ENCODE peak calls at places on chromosomes 5 and 9, in nine cellular contexts. One of them, this sample, is unnamed.

GRCh38 chr5:15538516-15538915 is 38.5 kb downstream of the FBXL7 start:
- DNase-seq in T-cell: no peak
- DNase-seq in ovary: no peak
- DNase-seq in stimulated activated CD4-positive, alpha-beta T cell treated with anti-CD3 and anti-CD28 coated beads, Interleukin-2, amount 100 ng/mL, for 48 hours: no peak
- DNase-seq in fibroblast of lung: no peak
- DNase-seq in kidney: no peak
- DNase-seq in spleen: no peak
- DNase-seq in midbrain: no peak
- DNase-seq in omental fat pad: no peak
- DNase-seq in this sample: no peak

GRCh38 chr5:150251504-150251903 is 38.1 kb downstream of the CAMK2A start:
- DNase-seq in fibroblast of lung: no peak
- DNase-seq in kidney: no peak
- DNase-seq in stimulated activated CD4-positive, alpha-beta T cell treated with anti-CD3 and anti-CD28 coated beads, Interleukin-2, amount 100 ng/mL, for 48 hours: no peak
- DNase-seq in omental fat pad: no peak
- DNase-seq in T-cell: no peak
- DNase-seq in midbrain: no peak
- DNase-seq in spleen: no peak
- DNase-seq in ovary: no peak
- DNase-seq in this sample: no peak

GRCh38 chr9:113875917-113876805 is at the start of gene ZNF618:
- DNase-seq in T-cell: no peak
- DNase-seq in omental fat pad: no peak
- DNase-seq in spleen: peak; percentile 83
- DNase-seq in midbrain: no peak
- DNase-seq in ovary: peak; percentile 64
- DNase-seq in fibroblast of lung: peak; percentile 29
- DNase-seq in kidney: peak; percentile 77
- DNase-seq in stimulated activated CD4-positive, alpha-beta T cell treated with anti-CD3 and anti-CD28 coated beads, Interleukin-2, amount 100 ng/mL, for 48 hours: no peak
- DNase-seq in this sample: peak; percentile 63

GRCh38 chr9:34123682-34124081 is 2.8 kb downstream of the DCAF12 start:
- DNase-seq in omental fat pad: no peak
- DNase-seq in midbrain: peak; percentile 29
- DNase-seq in fibroblast of lung: no peak
- DNase-seq in T-cell: no peak
- DNase-seq in kidney: no peak
- DNase-seq in stimulated activated CD4-positive, alpha-beta T cell treated with anti-CD3 and anti-CD28 coated beads, Interleukin-2, amount 100 ng/mL, for 48 hours: peak; percentile 19
- DNase-seq in ovary: no peak
- DNase-seq in spleen: peak; percentile 76
- DNase-seq in this sample: peak; percentile 7

GRCh38 chr5:60821488-60822284 is 22.4 kb downstream of the ELOVL7 start:
- DNase-seq in spleen: no peak
- DNase-seq in stimulated activated CD4-positive, alpha-beta T cell treated with anti-CD3 and anti-CD28 coated beads, Interleukin-2, amount 100 ng/mL, for 48 hours: no peak
- DNase-seq in omental fat pad: no peak
- DNase-seq in T-cell: no peak
- DNase-seq in midbrain: no peak
- DNase-seq in ovary: no peak
- DNase-seq in fibroblast of lung: no peak
- DNase-seq in kidney: no peak
- DNase-seq in this sample: no peak

GRCh38 chr9:68672625-68673024 is 32.4 kb upstream of the PIP5K1B start:
- DNase-seq in T-cell: no peak
- DNase-seq in ovary: no peak
- DNase-seq in midbrain: no peak
- DNase-seq in kidney: no peak
- DNase-seq in fibroblast of lung: no peak
- DNase-seq in spleen: no peak
- DNase-seq in omental fat pad: no peak
- DNase-seq in stimulated activated CD4-positive, alpha-beta T cell treated with anti-CD3 and anti-CD28 coated beads, Interleukin-2, amount 100 ng/mL, for 48 hours: no peak
- DNase-seq in this sample: no peak

GRCh38 chr9:130998596-130999264 is 10.2 kb upstream of the LAMC3 start:
- DNase-seq in midbrain: no peak
- DNase-seq in T-cell: no peak
- DNase-seq in ovary: no peak
- DNase-seq in stimulated activated CD4-positive, alpha-beta T cell treated with anti-CD3 and anti-CD28 coated beads, Interleukin-2, amount 100 ng/mL, for 48 hours: no peak
- DNase-seq in spleen: no peak
- DNase-seq in fibroblast of lung: no peak
- DNase-seq in kidney: no peak
- DNase-seq in omental fat pad: no peak
- DNase-seq in this sample: no peak

GRCh38 chr5:81755320-81755719 is 4.4 kb upstream of the SSBP2 start:
- DNase-seq in stimulated activated CD4-positive, alpha-beta T cell treated with anti-CD3 and anti-CD28 coated beads, Interleukin-2, amount 100 ng/mL, for 48 hours: no peak
- DNase-seq in kidney: no peak
- DNase-seq in ovary: no peak
- DNase-seq in spleen: no peak
- DNase-seq in omental fat pad: no peak
- DNase-seq in T-cell: no peak
- DNase-seq in fibroblast of lung: peak; percentile 79
- DNase-seq in midbrain: no peak
- DNase-seq in this sample: peak; percentile 94

GRCh38 chr9:91770229-91770628 is 179.8 kb downstream of the ROR2 start:
- DNase-seq in T-cell: no peak
- DNase-seq in ovary: no peak
- DNase-seq in kidney: no peak
- DNase-seq in omental fat pad: no peak
- DNase-seq in fibroblast of lung: no peak
- DNase-seq in midbrain: no peak
- DNase-seq in stimulated activated CD4-positive, alpha-beta T cell treated with anti-CD3 and anti-CD28 coated beads, Interleukin-2, amount 100 ng/mL, for 48 hours: no peak
- DNase-seq in spleen: no peak
- DNase-seq in this sample: no peak

GRCh38 chr5:1419476-1420210 is 25.6 kb downstream of the SLC6A3 start:
- DNase-seq in omental fat pad: no peak
- DNase-seq in fibroblast of lung: no peak
- DNase-seq in kidney: peak; percentile 48
- DNase-seq in spleen: peak; percentile 61
- DNase-seq in midbrain: no peak
- DNase-seq in stimulated activated CD4-positive, alpha-beta T cell treated with anti-CD3 and anti-CD28 coated beads, Interleukin-2, amount 100 ng/mL, for 48 hours: no peak
- DNase-seq in ovary: no peak
- DNase-seq in T-cell: no peak
- DNase-seq in this sample: no peak

GRCh38 chr5:126471875-126472537 is 48.8 kb downstream of the GRAMD2B start:
- DNase-seq in ovary: no peak
- DNase-seq in T-cell: no peak
- DNase-seq in fibroblast of lung: peak; percentile 77
- DNase-seq in omental fat pad: no peak
- DNase-seq in midbrain: no peak
- DNase-seq in kidney: no peak
- DNase-seq in spleen: no peak
- DNase-seq in stimulated activated CD4-positive, alpha-beta T cell treated with anti-CD3 and anti-CD28 coated beads, Interleukin-2, amount 100 ng/mL, for 48 hours: no peak
- DNase-seq in this sample: peak; percentile 63

GRCh38 chr5:83955916-83956315 is 235.3 kb upstream of the HAPLN1 start:
- DNase-seq in stimulated activated CD4-positive, alpha-beta T cell treated with anti-CD3 and anti-CD28 coated beads, Interleukin-2, amount 100 ng/mL, for 48 hours: no peak
- DNase-seq in midbrain: no peak
- DNase-seq in spleen: no peak
- DNase-seq in kidney: no peak
- DNase-seq in omental fat pad: no peak
- DNase-seq in fibroblast of lung: peak; percentile 50
- DNase-seq in ovary: no peak
- DNase-seq in T-cell: no peak
- DNase-seq in this sample: peak; percentile 70

GRCh38 chr9:98890256-98890655 is 53.5 kb upstream of the COL15A1 start:
- DNase-seq in T-cell: no peak
- DNase-seq in omental fat pad: no peak
- DNase-seq in stimulated activated CD4-positive, alpha-beta T cell treated with anti-CD3 and anti-CD28 coated beads, Interleukin-2, amount 100 ng/mL, for 48 hours: no peak
- DNase-seq in ovary: no peak
- DNase-seq in midbrain: no peak
- DNase-seq in fibroblast of lung: no peak
- DNase-seq in spleen: no peak
- DNase-seq in kidney: no peak
- DNase-seq in this sample: no peak

GRCh38 chr5:17367256-17367845 is 130.7 kb upstream of the TAF11L2 start:
- DNase-seq in stimulated activated CD4-positive, alpha-beta T cell treated with anti-CD3 and anti-CD28 coated beads, Interleukin-2, amount 100 ng/mL, for 48 hours: no peak
- DNase-seq in omental fat pad: no peak
- DNase-seq in kidney: no peak
- DNase-seq in spleen: no peak
- DNase-seq in ovary: no peak
- DNase-seq in fibroblast of lung: no peak
- DNase-seq in T-cell: no peak
- DNase-seq in midbrain: no peak
- DNase-seq in this sample: peak; percentile 54

GRCh38 chr5:124515494-124516222 is 230.8 kb downstream of the ZNF608 start:
- DNase-seq in ovary: no peak
- DNase-seq in midbrain: no peak
- DNase-seq in T-cell: no peak
- DNase-seq in omental fat pad: no peak
- DNase-seq in stimulated activated CD4-positive, alpha-beta T cell treated with anti-CD3 and anti-CD28 coated beads, Interleukin-2, amount 100 ng/mL, for 48 hours: no peak
- DNase-seq in spleen: no peak
- DNase-seq in fibroblast of lung: peak; percentile 44
- DNase-seq in kidney: no peak
- DNase-seq in this sample: no peak

GRCh38 chr5:124748687-124749594 is 2.5 kb upstream of the ZNF608 start:
- DNase-seq in kidney: peak; percentile 75
- DNase-seq in fibroblast of lung: peak; percentile 93
- DNase-seq in omental fat pad: no peak
- DNase-seq in ovary: peak; percentile 64
- DNase-seq in spleen: peak; percentile 80
- DNase-seq in midbrain: peak; percentile 95
- DNase-seq in stimulated activated CD4-positive, alpha-beta T cell treated with anti-CD3 and anti-CD28 coated beads, Interleukin-2, amount 100 ng/mL, for 48 hours: no peak
- DNase-seq in T-cell: no peak
- DNase-seq in this sample: peak; percentile 95

GRCh38 chr9:37464426-37465248 is 613 bp downstream of the ZBTB5 start:
- DNase-seq in omental fat pad: peak; percentile 51
- DNase-seq in spleen: peak; percentile 96
- DNase-seq in stimulated activated CD4-positive, alpha-beta T cell treated with anti-CD3 and anti-CD28 coated beads, Interleukin-2, amount 100 ng/mL, for 48 hours: peak; percentile 56
- DNase-seq in T-cell: no peak
- DNase-seq in ovary: no peak
- DNase-seq in kidney: no peak
- DNase-seq in midbrain: peak; percentile 77
- DNase-seq in fibroblast of lung: peak; percentile 65
- DNase-seq in this sample: peak; percentile 91

GRCh38 chr5:141521244-141521781 is 32.4 kb downstream of the PCDHGC5 start:
- DNase-seq in stimulated activated CD4-positive, alpha-beta T cell treated with anti-CD3 and anti-CD28 coated beads, Interleukin-2, amount 100 ng/mL, for 48 hours: no peak
- DNase-seq in spleen: no peak
- DNase-seq in ovary: no peak
- DNase-seq in midbrain: peak; percentile 80
- DNase-seq in omental fat pad: no peak
- DNase-seq in fibroblast of lung: peak; percentile 99
- DNase-seq in kidney: no peak
- DNase-seq in T-cell: no peak
- DNase-seq in this sample: peak; percentile 96

GRCh38 chr5:132500931-132501628 is 10.5 kb upstream of the IRF1 start:
- DNase-seq in ovary: no peak
- DNase-seq in midbrain: peak; percentile 67
- DNase-seq in kidney: peak; percentile 84
- DNase-seq in T-cell: peak; percentile 70
- DNase-seq in stimulated activated CD4-positive, alpha-beta T cell treated with anti-CD3 and anti-CD28 coated beads, Interleukin-2, amount 100 ng/mL, for 48 hours: peak; percentile 71
- DNase-seq in omental fat pad: no peak
- DNase-seq in fibroblast of lung: peak; percentile 68
- DNase-seq in spleen: peak; percentile 93
- DNase-seq in this sample: peak; percentile 78

GRCh38 chr9:31733166-31733565 is 651.3 kb upstream of the ACO1 start:
- DNase-seq in midbrain: no peak
- DNase-seq in omental fat pad: no peak
- DNase-seq in T-cell: no peak
- DNase-seq in fibroblast of lung: no peak
- DNase-seq in kidney: no peak
- DNase-seq in ovary: no peak
- DNase-seq in spleen: no peak
- DNase-seq in stimulated activated CD4-positive, alpha-beta T cell treated with anti-CD3 and anti-CD28 coated beads, Interleukin-2, amount 100 ng/mL, for 48 hours: no peak
- DNase-seq in this sample: no peak

GRCh38 chr5:56050566-56051292 is 56.0 kb upstream of the IL6ST start:
- DNase-seq in midbrain: no peak
- DNase-seq in T-cell: no peak
- DNase-seq in ovary: no peak
- DNase-seq in spleen: no peak
- DNase-seq in kidney: no peak
- DNase-seq in stimulated activated CD4-positive, alpha-beta T cell treated with anti-CD3 and anti-CD28 coated beads, Interleukin-2, amount 100 ng/mL, for 48 hours: no peak
- DNase-seq in fibroblast of lung: no peak
- DNase-seq in omental fat pad: no peak
- DNase-seq in this sample: no peak

GRCh38 chr5:10460252-10460906 is 18.7 kb downstream of the ROPN1L start:
- DNase-seq in stimulated activated CD4-positive, alpha-beta T cell treated with anti-CD3 and anti-CD28 coated beads, Interleukin-2, amount 100 ng/mL, for 48 hours: no peak
- DNase-seq in T-cell: no peak
- DNase-seq in kidney: no peak
- DNase-seq in ovary: no peak
- DNase-seq in spleen: peak; percentile 86
- DNase-seq in fibroblast of lung: no peak
- DNase-seq in omental fat pad: no peak
- DNase-seq in midbrain: peak; percentile 52
- DNase-seq in this sample: peak; percentile 66

GRCh38 chr5:73448451-73449136 is at the start of gene FOXD1:
- DNase-seq in fibroblast of lung: peak; percentile 96
- DNase-seq in midbrain: no peak
- DNase-seq in ovary: peak; percentile 42
- DNase-seq in stimulated activated CD4-positive, alpha-beta T cell treated with anti-CD3 and anti-CD28 coated beads, Interleukin-2, amount 100 ng/mL, for 48 hours: peak; percentile 43
- DNase-seq in omental fat pad: no peak
- DNase-seq in spleen: peak; percentile 89
- DNase-seq in T-cell: no peak
- DNase-seq in kidney: peak; percentile 96
- DNase-seq in this sample: peak; percentile 96

GRCh38 chr5:41924526-41924871 is 582 bp upstream of the FBXO4 start:
- DNase-seq in omental fat pad: no peak
- DNase-seq in stimulated activated CD4-positive, alpha-beta T cell treated with anti-CD3 and anti-CD28 coated beads, Interleukin-2, amount 100 ng/mL, for 48 hours: no peak
- DNase-seq in midbrain: no peak
- DNase-seq in kidney: no peak
- DNase-seq in ovary: no peak
- DNase-seq in T-cell: no peak
- DNase-seq in spleen: no peak
- DNase-seq in fibroblast of lung: no peak
- DNase-seq in this sample: no peak

GRCh38 chr5:10607023-10607665 is 43.3 kb downstream of the ANKRD33B start:
- DNase-seq in T-cell: no peak
- DNase-seq in stimulated activated CD4-positive, alpha-beta T cell treated with anti-CD3 and anti-CD28 coated beads, Interleukin-2, amount 100 ng/mL, for 48 hours: no peak
- DNase-seq in spleen: peak; percentile 88
- DNase-seq in kidney: no peak
- DNase-seq in fibroblast of lung: peak; percentile 79
- DNase-seq in midbrain: no peak
- DNase-seq in omental fat pad: no peak
- DNase-seq in ovary: no peak
- DNase-seq in this sample: peak; percentile 85

GRCh38 chr5:31197183-31197582 is 3.7 kb downstream of the CDH6 start:
- DNase-seq in kidney: no peak
- DNase-seq in ovary: no peak
- DNase-seq in midbrain: no peak
- DNase-seq in fibroblast of lung: peak; percentile 18
- DNase-seq in T-cell: no peak
- DNase-seq in stimulated activated CD4-positive, alpha-beta T cell treated with anti-CD3 and anti-CD28 coated beads, Interleukin-2, amount 100 ng/mL, for 48 hours: no peak
- DNase-seq in omental fat pad: no peak
- DNase-seq in spleen: no peak
- DNase-seq in this sample: peak; percentile 66

This sample was measured in astrocyte of the hippocampus.